ENCODE peak calls at places on chromosomes 5 and 9, in six cellular contexts. One of them, this sample, is unnamed.

GRCh38 chr9:33374190-33374589 is 28.2 kb downstream of the AQP7 start:
- DNase-seq in chondrocyte: peak
- DNase-seq in AG10803: no peak
- DNase-seq in left lung: no peak
- DNase-seq in fibroblast of lung: no peak
- DNase-seq in fibroblast of pulmonary artery: no peak
- DNase-seq in this sample: no peak

GRCh38 chr5:54581831-54582548 is 64.4 kb downstream of the SNX18 start:
- DNase-seq in chondrocyte: no peak
- DNase-seq in AG10803: peak
- DNase-seq in left lung: no peak
- DNase-seq in fibroblast of pulmonary artery: peak
- DNase-seq in fibroblast of lung: no peak
- DNase-seq in this sample: peak

GRCh38 chr5:32279223-32279622 is 33.5 kb downstream of the MTMR12 start:
- DNase-seq in left lung: no peak
- DNase-seq in chondrocyte: no peak
- DNase-seq in AG10803: no peak
- DNase-seq in fibroblast of pulmonary artery: no peak
- DNase-seq in fibroblast of lung: no peak
- DNase-seq in this sample: no peak

GRCh38 chr5:131641494-131641893 is 6.5 kb upstream of the RAPGEF6 start:
- DNase-seq in left lung: no peak
- DNase-seq in fibroblast of lung: no peak
- DNase-seq in AG10803: no peak
- DNase-seq in fibroblast of pulmonary artery: no peak
- DNase-seq in chondrocyte: no peak
- DNase-seq in this sample: no peak

GRCh38 chr5:156359452-156359851 is 32.5 kb downstream of the SGCD start:
- DNase-seq in fibroblast of lung: peak
- DNase-seq in chondrocyte: no peak
- DNase-seq in left lung: no peak
- DNase-seq in fibroblast of pulmonary artery: peak
- DNase-seq in AG10803: peak
- DNase-seq in this sample: peak

GRCh38 chr5:80977764-80978163 is 17.6 kb downstream of the RASGRF2 start:
- DNase-seq in chondrocyte: no peak
- DNase-seq in AG10803: no peak
- DNase-seq in fibroblast of pulmonary artery: no peak
- DNase-seq in fibroblast of lung: peak
- DNase-seq in left lung: no peak
- DNase-seq in this sample: peak

GRCh38 chr5:124179788-124180187 is 566.7 kb downstream of the ZNF608 start:
- DNase-seq in AG10803: no peak
- DNase-seq in fibroblast of pulmonary artery: no peak
- DNase-seq in left lung: no peak
- DNase-seq in chondrocyte: no peak
- DNase-seq in fibroblast of lung: peak
- DNase-seq in this sample: no peak

GRCh38 chr5:3862906-3863305 is 267.3 kb downstream of the IRX1 start:
- DNase-seq in chondrocyte: no peak
- DNase-seq in AG10803: no peak
- DNase-seq in left lung: no peak
- DNase-seq in fibroblast of pulmonary artery: no peak
- DNase-seq in fibroblast of lung: no peak
- DNase-seq in this sample: no peak

GRCh38 chr9:84773023-84773422 is 103.5 kb downstream of the NTRK2 start:
- DNase-seq in chondrocyte: no peak
- DNase-seq in left lung: no peak
- DNase-seq in fibroblast of pulmonary artery: peak
- DNase-seq in AG10803: peak
- DNase-seq in fibroblast of lung: peak
- DNase-seq in this sample: no peak

GRCh38 chr9:133233681-133234432 is 24.8 kb upstream of the OBP2B start:
- DNase-seq in left lung: no peak
- DNase-seq in fibroblast of lung: no peak
- DNase-seq in fibroblast of pulmonary artery: peak
- DNase-seq in chondrocyte: no peak
- DNase-seq in AG10803: no peak
- DNase-seq in this sample: no peak

GRCh38 chr5:74054139-74054538 is 428.1 kb downstream of the ARHGEF28 start:
- DNase-seq in chondrocyte: no peak
- DNase-seq in left lung: no peak
- DNase-seq in AG10803: no peak
- DNase-seq in fibroblast of lung: no peak
- DNase-seq in fibroblast of pulmonary artery: no peak
- DNase-seq in this sample: no peak

GRCh38 chr9:95587071-95587964 is 70.5 kb upstream of the PTCH1 start:
- DNase-seq in AG10803: no peak
- DNase-seq in chondrocyte: no peak
- DNase-seq in fibroblast of lung: no peak
- DNase-seq in fibroblast of pulmonary artery: no peak
- DNase-seq in left lung: no peak
- DNase-seq in this sample: no peak

GRCh38 chr5:32138839-32139493 is 35.2 kb downstream of the GOLPH3 start:
- DNase-seq in AG10803: no peak
- DNase-seq in left lung: no peak
- DNase-seq in fibroblast of lung: peak
- DNase-seq in fibroblast of pulmonary artery: no peak
- DNase-seq in chondrocyte: no peak
- DNase-seq in this sample: no peak

GRCh38 chr5:110900829-110901228 is 162.0 kb downstream of the SLC25A46 start:
- DNase-seq in fibroblast of lung: peak
- DNase-seq in AG10803: no peak
- DNase-seq in left lung: no peak
- DNase-seq in fibroblast of pulmonary artery: peak
- DNase-seq in chondrocyte: no peak
- DNase-seq in this sample: peak

GRCh38 chr5:174315471-174315870 is 270.0 kb downstream of the NSG2 start:
- DNase-seq in chondrocyte: no peak
- DNase-seq in fibroblast of pulmonary artery: no peak
- DNase-seq in left lung: peak
- DNase-seq in fibroblast of lung: no peak
- DNase-seq in AG10803: no peak
- DNase-seq in this sample: no peak

GRCh38 chr5:65032250-65032649 is 263.5 kb downstream of the CWC27 start:
- DNase-seq in chondrocyte: no peak
- DNase-seq in fibroblast of lung: peak
- DNase-seq in left lung: no peak
- DNase-seq in AG10803: peak
- DNase-seq in fibroblast of pulmonary artery: peak
- DNase-seq in this sample: peak

GRCh38 chr9:3920586-3921582 is 379.0 kb downstream of the GLIS3 start:
- DNase-seq in chondrocyte: no peak
- DNase-seq in left lung: no peak
- DNase-seq in fibroblast of lung: no peak
- DNase-seq in fibroblast of pulmonary artery: peak
- DNase-seq in AG10803: no peak
- DNase-seq in this sample: no peak

GRCh38 chr9:77011973-77012817 is 7.3 kb upstream of the FOXB2 start:
- DNase-seq in fibroblast of lung: no peak
- DNase-seq in left lung: peak
- DNase-seq in chondrocyte: no peak
- DNase-seq in AG10803: peak
- DNase-seq in fibroblast of pulmonary artery: peak
- DNase-seq in this sample: peak

GRCh38 chr9:136007906-136008692 is 46.9 kb upstream of the UBAC1 start:
- DNase-seq in fibroblast of pulmonary artery: peak
- DNase-seq in chondrocyte: no peak
- DNase-seq in left lung: no peak
- DNase-seq in AG10803: peak
- DNase-seq in fibroblast of lung: peak
- DNase-seq in this sample: peak

GRCh38 chr9:114495992-114496391 is 9.3 kb downstream of the WHRN start:
- DNase-seq in chondrocyte: no peak
- DNase-seq in fibroblast of pulmonary artery: no peak
- DNase-seq in fibroblast of lung: no peak
- DNase-seq in left lung: no peak
- DNase-seq in AG10803: no peak
- DNase-seq in this sample: no peak

GRCh38 chr9:126145887-126146253 is 180.8 kb upstream of the MVB12B start:
- DNase-seq in fibroblast of lung: no peak
- DNase-seq in fibroblast of pulmonary artery: no peak
- DNase-seq in chondrocyte: no peak
- DNase-seq in left lung: no peak
- DNase-seq in AG10803: no peak
- DNase-seq in this sample: no peak

GRCh38 chr9:126147186-126147585 is 179.4 kb upstream of the MVB12B start:
- DNase-seq in chondrocyte: peak
- DNase-seq in fibroblast of pulmonary artery: no peak
- DNase-seq in fibroblast of lung: no peak
- DNase-seq in left lung: no peak
- DNase-seq in AG10803: no peak
- DNase-seq in this sample: no peak

GRCh38 chr9:126147620-126148522 is 178.8 kb upstream of the MVB12B start:
- DNase-seq in fibroblast of lung: no peak
- DNase-seq in chondrocyte: peak
- DNase-seq in AG10803: no peak
- DNase-seq in fibroblast of pulmonary artery: no peak
- DNase-seq in left lung: peak
- DNase-seq in this sample: no peak

GRCh38 chr9:126144617-126145456 is 181.8 kb upstream of the MVB12B start:
- DNase-seq in AG10803: no peak
- DNase-seq in chondrocyte: peak
- DNase-seq in fibroblast of pulmonary artery: no peak
- DNase-seq in fibroblast of lung: no peak
- DNase-seq in left lung: no peak
- DNase-seq in this sample: no peak

GRCh38 chr9:126146254-126147145 is 180.1 kb upstream of the MVB12B start:
- DNase-seq in fibroblast of pulmonary artery: no peak
- DNase-seq in AG10803: no peak
- DNase-seq in chondrocyte: peak
- DNase-seq in left lung: no peak
- DNase-seq in fibroblast of lung: no peak
- DNase-seq in this sample: no peak
- TF ChIP-seq CTCF in fibroblast of pulmonary artery: peak
- TF ChIP-seq CTCF in AG10803: peak
- TF ChIP-seq CTCF in chondrocyte: peak
- TF ChIP-seq CTCF in left lung: no peak
- TF ChIP-seq CTCF in fibroblast of lung: peak
- TF ChIP-seq CTCF in this sample: peak

GRCh38 chr5:121019112-121019511 is 555.0 kb downstream of the PRR16 start:
- DNase-seq in chondrocyte: no peak
- DNase-seq in fibroblast of lung: peak
- DNase-seq in left lung: no peak
- DNase-seq in fibroblast of pulmonary artery: no peak
- DNase-seq in AG10803: no peak
- DNase-seq in this sample: no peak

GRCh38 chr5:121019734-121020133 is 555.6 kb downstream of the PRR16 start:
- DNase-seq in fibroblast of lung: no peak
- DNase-seq in fibroblast of pulmonary artery: no peak
- DNase-seq in left lung: no peak
- DNase-seq in chondrocyte: no peak
- DNase-seq in AG10803: no peak
- DNase-seq in this sample: no peak

GRCh38 chr5:121021688-121022087 is 557.6 kb downstream of the PRR16 start:
- DNase-seq in fibroblast of lung: no peak
- DNase-seq in fibroblast of pulmonary artery: no peak
- DNase-seq in AG10803: no peak
- DNase-seq in left lung: no peak
- DNase-seq in chondrocyte: no peak
- DNase-seq in this sample: no peak

GRCh38 chr5:121018004-121018403 is 553.9 kb downstream of the PRR16 start:
- DNase-seq in fibroblast of pulmonary artery: no peak
- DNase-seq in chondrocyte: no peak
- DNase-seq in left lung: no peak
- DNase-seq in fibroblast of lung: no peak
- DNase-seq in AG10803: no peak
- DNase-seq in this sample: no peak
- TF ChIP-seq CTCF in fibroblast of pulmonary artery: no peak
- TF ChIP-seq CTCF in chondrocyte: no peak
- TF ChIP-seq CTCF in left lung: no peak
- TF ChIP-seq CTCF in fibroblast of lung: no peak
- TF ChIP-seq CTCF in AG10803: no peak
- TF ChIP-seq CTCF in this sample: no peak

DNA sequence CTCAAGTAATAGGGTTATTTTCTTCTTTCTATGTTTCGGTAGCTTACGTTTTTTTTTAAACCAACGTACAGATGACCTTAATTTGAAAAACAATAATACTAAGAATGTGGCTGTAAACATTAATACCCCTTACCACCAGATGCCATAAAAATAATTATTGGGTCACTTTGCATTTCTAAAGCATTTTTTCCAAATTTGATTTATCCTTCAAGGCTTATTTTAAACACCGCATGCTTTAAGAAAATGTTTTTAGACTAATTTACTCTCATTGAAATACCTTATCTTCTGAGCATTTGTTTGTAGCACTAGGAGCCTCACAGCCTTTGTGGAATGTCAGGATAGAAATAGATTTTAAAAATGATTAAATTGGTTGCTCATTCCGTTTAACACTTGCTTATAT is 5.8 kb upstream of the APBA1 start:
- DNase-seq in left lung: no peak
- DNase-seq in fibroblast of lung: no peak
- DNase-seq in AG10803: no peak
- DNase-seq in chondrocyte: no peak
- DNase-seq in fibroblast of pulmonary artery: no peak
- DNase-seq in this sample: no peak
- TF ChIP-seq CTCF in left lung: no peak
- TF ChIP-seq CTCF in fibroblast of lung: no peak
- TF ChIP-seq CTCF in AG10803: no peak
- TF ChIP-seq CTCF in chondrocyte: no peak
- TF ChIP-seq CTCF in fibroblast of pulmonary artery: no peak
- TF ChIP-seq CTCF in this sample: no peak

GRCh38 chr5:1973391-1974013 is 90.8 kb upstream of the IRX4 start:
- DNase-seq in chondrocyte: no peak
- DNase-seq in fibroblast of lung: no peak
- DNase-seq in fibroblast of pulmonary artery: no peak
- DNase-seq in left lung: no peak
- DNase-seq in AG10803: no peak
- DNase-seq in this sample: no peak

GRCh38 chr5:1975406-1975715 is 92.6 kb upstream of the IRX4 start:
- DNase-seq in AG10803: no peak
- DNase-seq in chondrocyte: no peak
- DNase-seq in fibroblast of lung: no peak
- DNase-seq in left lung: no peak
- DNase-seq in fibroblast of pulmonary artery: no peak
- DNase-seq in this sample: no peak

GRCh38 chr5:1974081-1974480 is 91.4 kb upstream of the IRX4 start:
- DNase-seq in fibroblast of pulmonary artery: no peak
- DNase-seq in chondrocyte: no peak
- DNase-seq in AG10803: no peak
- DNase-seq in left lung: no peak
- DNase-seq in fibroblast of lung: no peak
- DNase-seq in this sample: no peak

GRCh38 chr5:1974501-1975405 is 92.0 kb upstream of the IRX4 start:
- DNase-seq in left lung: no peak
- DNase-seq in fibroblast of pulmonary artery: no peak
- DNase-seq in fibroblast of lung: no peak
- DNase-seq in chondrocyte: no peak
- DNase-seq in AG10803: no peak
- DNase-seq in this sample: no peak

DNA sequence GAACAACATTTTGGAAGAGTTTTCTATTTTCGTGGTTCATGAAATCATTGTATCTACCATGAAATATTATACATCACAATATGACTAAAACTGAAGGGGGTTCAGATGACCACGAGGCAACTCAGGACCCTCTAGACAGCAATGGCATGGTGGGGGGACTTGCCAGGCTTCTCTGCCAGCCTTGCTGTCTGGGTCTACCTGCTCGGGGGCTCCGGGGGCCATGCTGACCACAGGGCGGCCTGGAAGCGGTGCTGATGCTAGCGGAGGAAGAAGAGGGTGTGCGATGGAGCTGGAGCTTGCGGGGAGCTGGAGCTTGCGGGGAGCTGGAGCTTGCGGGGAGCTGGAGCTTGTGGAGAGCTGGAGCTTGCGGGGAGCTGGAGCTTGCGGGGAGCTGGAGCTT is 89.2 kb upstream of the IRX4 start:
- DNase-seq in AG10803: no peak
- DNase-seq in fibroblast of pulmonary artery: no peak
- DNase-seq in left lung: peak
- DNase-seq in chondrocyte: no peak
- DNase-seq in fibroblast of lung: no peak
- DNase-seq in this sample: no peak
- TF ChIP-seq CTCF in AG10803: no peak
- TF ChIP-seq CTCF in fibroblast of pulmonary artery: no peak
- TF ChIP-seq CTCF in left lung: no peak
- TF ChIP-seq CTCF in chondrocyte: no peak
- TF ChIP-seq CTCF in fibroblast of lung: no peak
- TF ChIP-seq CTCF in this sample: no peak